ENCODE peak calls at places on chromosomes 4 and X, in four cellular contexts. U is IMR-90, N is K562, M is GM12878. B is an unnamed sample.

GRCh38 chr4:112648263-112649054 is 11.5 kb downstream of the LARP7 start:
- DNase-seq in N (no peak), M (no peak), U (peak), B (no peak)

GRCh38 chrX:130028196-130028595 is 45.8 kb downstream of the BCORL1 start:
- DNase-seq in M (no peak), U (peak), N (peak), B (peak)

GRCh38 chr4:169618286-169618685 is 2.1 kb upstream of the CLCN3 start:
- DNase-seq in N (no peak), M (no peak), U (peak), B (peak)

GRCh38 chrX:65667503-65668355 is at the start of gene MSN:
- DNase-seq in N (peak), U (peak), M (no peak), B (peak)

GRCh38 chr4:3437582-3437936 is 4.2 kb upstream of the HGFAC start:
- DNase-seq in N (no peak), M (no peak), U (no peak), B (no peak)

GRCh38 chrX:100413231-100413630 is 3.2 kb upstream of the PCDH19 start:
- DNase-seq in M (peak), N (peak), U (peak), B (peak)

GRCh38 chr4:46676364-46676763 is 232.7 kb downstream of the COX7B2 start:
- DNase-seq in U (no peak), N (no peak), M (no peak), B (no peak)

GRCh38 chr4:145731026-145731425 is 51.1 kb downstream of the C4orf51 start:
- DNase-seq in U (peak), M (no peak), N (no peak), B (no peak)

GRCh38 chr4:132646186-132646585 is 502.9 kb upstream of the PCDH10 start:
- DNase-seq in M (peak), N (no peak), U (no peak), B (no peak)

GRCh38 chrX:22063284-22063683 is 31.2 kb downstream of the PHEX start:
- DNase-seq in U (no peak), M (peak), N (peak), B (no peak)

GRCh38 chr4:41294445-41295062 is 37.8 kb downstream of the UCHL1 start:
- DNase-seq in U (no peak), N (no peak), M (no peak), B (no peak)

GRCh38 chr4:1864076-1865008 is 6.9 kb upstream of the NSD2 start:
- DNase-seq in M (no peak), N (peak), U (no peak), B (no peak)

GRCh38 chr4:1862961-1863296 is 7.0 kb upstream of the LETM1 start:
- DNase-seq in U (no peak), N (no peak), M (no peak), B (no peak)

GRCh38 chr4:1863297-1864033 is 7.5 kb upstream of the LETM1 start:
- DNase-seq in M (no peak), N (no peak), U (no peak), B (no peak)

GRCh38 chr4:1859389-1859753 is 3.4 kb upstream of the LETM1 start:
- DNase-seq in U (no peak), M (no peak), N (no peak), B (no peak)

DNA sequence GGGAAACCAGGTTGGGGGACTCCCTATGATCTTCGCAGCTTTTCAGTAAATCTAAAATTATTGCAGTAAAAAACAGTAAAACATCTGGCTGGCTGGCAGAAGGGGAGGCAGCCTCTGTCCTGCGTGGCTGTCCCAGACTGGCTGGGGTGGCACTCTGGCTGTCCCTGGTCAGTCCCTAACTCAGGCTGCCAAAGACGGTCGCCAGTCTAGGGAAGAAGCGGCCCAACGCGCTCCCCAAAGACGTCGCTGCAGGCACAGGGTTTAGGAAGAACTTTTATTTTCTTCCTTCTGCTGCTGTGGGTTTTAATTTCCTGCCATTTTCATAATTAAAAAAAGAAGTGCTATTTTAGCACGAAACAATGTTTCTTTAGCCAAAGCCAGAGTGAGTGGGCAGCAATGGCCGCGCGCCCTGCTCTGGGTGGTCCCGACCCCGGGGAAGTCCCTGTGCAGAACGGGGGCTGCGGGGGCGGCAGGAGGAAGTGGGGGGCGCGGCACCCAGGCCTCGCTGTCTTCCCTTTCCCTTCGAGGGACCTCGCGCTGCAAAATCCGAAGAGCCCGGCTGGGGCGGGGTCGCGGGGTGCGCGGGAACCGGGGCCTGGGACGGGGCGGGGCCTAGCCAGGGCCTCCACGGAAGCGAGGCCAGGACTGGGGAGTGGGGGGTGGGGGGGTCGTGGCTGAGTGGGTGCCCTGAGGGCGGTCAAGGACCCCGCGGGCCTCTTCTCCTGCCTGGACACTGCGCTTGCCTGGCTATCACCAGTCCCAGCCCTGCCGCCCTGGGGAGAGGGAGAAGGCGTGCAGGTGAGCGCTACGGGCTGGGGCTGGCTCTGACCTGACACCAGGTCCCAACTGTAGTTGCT is 6.3 kb upstream of the LETM1 start:
- DNase-seq in U (no peak), N (peak), M (no peak), B (no peak)
- H3K4me3 ChIP-seq in U (no peak), N (no peak), M (peak), B (no peak)

GRCh38 chr4:187271848-187272247 is 548.2 kb upstream of the FAT1 start:
- DNase-seq in N (no peak), M (no peak), U (no peak), B (no peak)

GRCh38 chr4:187270154-187270553 is 546.5 kb upstream of the FAT1 start:
- DNase-seq in U (no peak), M (no peak), N (no peak), B (no peak)

DNA sequence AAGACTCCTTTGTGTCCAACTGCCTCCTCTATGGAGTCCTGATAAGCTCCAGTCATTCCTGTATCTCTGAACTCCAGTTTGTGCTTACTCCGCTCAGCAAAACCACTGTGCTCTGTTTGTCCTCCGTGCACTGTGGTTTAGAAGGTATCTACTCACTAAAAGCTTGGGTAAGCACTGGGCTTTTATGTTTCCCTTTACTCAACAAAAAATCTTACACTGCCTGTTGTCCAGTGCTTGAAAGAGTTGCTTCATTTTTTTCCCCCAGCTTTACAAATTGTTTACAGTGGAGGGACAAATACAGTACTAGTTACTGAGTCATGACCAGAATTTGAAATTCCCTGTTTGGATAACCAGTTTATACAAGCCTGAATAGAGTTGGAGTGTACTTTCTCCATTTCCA is 545.3 kb upstream of the FAT1 start:
- DNase-seq in U (peak), M (no peak), N (no peak), B (no peak)
- TF ChIP-seq FOS in U (peak), M (no peak), N (no peak), B (no peak)

DNA sequence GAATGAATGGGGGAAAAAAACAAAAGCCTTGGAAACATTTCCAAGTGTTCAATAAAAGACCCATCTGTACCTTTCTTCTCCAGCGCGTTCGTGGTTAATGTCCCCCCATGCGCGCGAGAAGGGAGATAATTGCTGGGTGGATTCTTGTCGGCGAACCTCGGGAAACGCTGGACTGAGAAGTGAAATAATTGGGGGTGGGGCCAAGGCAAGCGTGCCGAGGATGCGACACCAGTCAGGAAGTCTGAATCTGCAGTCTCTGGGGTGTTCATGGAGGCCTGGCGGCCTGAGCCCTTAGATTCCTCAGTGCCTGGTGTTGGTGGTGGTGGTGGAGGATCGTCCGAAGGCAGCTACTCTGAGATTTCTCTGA is 5.3 kb upstream of the ARX start:
- DNase-seq in M (no peak), N (no peak), U (no peak), B (no peak)
- H3K4me3 ChIP-seq in M (no peak), N (no peak), U (no peak), B (no peak)

DNA sequence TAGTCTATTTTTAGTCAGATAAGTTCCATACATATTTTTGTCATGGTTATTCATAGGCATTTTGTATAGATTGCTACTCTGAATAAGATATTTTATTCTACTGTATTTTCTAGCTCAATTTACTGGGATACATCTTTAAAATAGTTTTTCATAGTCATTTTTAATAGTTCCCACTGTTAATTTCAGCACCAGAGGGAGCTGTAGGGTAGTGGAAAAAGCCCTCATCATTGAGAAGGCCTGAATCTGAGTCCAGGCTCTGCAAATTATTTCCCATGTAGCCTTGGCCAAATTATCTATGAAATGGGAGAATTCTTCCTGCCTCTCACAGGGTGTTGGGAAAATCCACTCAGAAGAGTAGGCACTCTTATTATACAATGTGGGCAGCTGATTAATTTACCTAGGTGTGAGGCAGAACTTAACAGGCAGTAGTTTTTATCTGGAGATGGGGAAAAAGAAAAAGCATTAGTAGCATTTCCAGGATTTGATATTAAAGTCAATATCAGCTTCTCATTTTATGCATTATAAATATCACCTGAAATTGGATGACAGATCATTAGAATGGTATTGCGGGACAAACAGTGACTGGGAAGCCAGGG is 102.9 kb upstream of the PAQR3 start:
- DNase-seq in U (peak), N (peak), M (no peak), B (peak)
- TF ChIP-seq FOS in U (no peak), N (no peak), M (no peak), B (no peak)

DNA sequence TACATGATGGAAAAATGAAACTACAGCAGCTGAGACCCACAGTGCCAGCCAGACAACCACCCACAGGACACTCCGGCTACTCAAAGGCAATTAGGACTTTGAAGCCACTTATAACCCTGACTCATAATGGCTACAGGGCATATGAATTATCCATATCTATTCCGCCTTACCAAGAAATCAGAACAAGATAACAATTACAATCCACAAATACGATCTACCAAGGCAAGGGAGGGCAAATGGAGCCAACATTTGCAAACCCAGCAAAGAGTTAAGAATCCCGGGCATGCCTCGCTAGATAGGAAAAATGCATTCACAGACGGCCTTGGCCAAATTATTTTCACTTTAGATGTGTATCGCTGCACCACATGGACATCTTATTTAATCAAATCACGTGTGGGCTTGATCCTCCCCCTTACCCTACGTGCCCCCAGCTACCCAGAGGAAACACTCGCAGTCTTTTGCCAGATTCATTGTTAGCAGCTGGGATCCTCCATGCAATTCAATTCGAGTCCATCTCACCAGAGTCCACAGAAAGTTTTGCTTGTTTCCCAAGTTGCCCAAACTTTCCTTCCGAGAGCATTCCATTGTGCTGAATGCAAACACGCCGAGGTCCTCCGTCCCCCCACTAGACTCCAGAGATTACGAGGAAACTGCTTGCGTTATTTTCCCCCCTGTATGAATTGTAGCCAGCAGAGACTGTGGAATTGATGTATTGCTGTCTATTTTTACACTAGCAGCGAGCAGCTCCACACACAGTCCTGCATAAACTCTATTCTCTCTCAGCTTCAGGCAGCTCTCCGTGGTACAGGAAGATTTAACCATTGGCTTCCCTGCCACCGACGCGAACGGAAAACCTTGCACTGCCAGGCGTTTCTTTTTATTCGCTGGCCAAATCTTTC is 1.2 kb downstream of the PPARGC1A start:
- DNase-seq in U (peak), N (no peak), M (no peak), B (no peak)
- H3K4me3 ChIP-seq in U (peak), N (no peak), M (no peak), B (no peak)

GRCh38 chr4:128159967-128160366 is 98.9 kb downstream of the LARP1B start:
- DNase-seq in N (no peak), M (no peak), U (peak), B (peak)

GRCh38 chr4:128162434-128162833 is 101.3 kb downstream of the LARP1B start:
- DNase-seq in U (peak), N (no peak), M (no peak), B (peak)

GRCh38 chr4:128161138-128161537 is 100.0 kb downstream of the LARP1B start:
- DNase-seq in N (no peak), M (no peak), U (no peak), B (peak)

GRCh38 chr4:128166982-128167381 is 105.9 kb downstream of the LARP1B start:
- DNase-seq in N (no peak), M (no peak), U (no peak), B (peak)

GRCh38 chr4:128163177-128164117 is 102.3 kb downstream of the LARP1B start:
- DNase-seq in U (peak), N (no peak), M (no peak), B (peak)
- TF ChIP-seq FOS in U (peak), N (no peak), M (no peak), B (peak)

GRCh38 chrX:120486786-120487185 is 17.7 kb upstream of the LAMP2 start:
- DNase-seq in U (no peak), N (no peak), M (no peak), B (peak)
- H3K4me3 ChIP-seq in U (no peak), N (no peak), M (no peak), B (no peak)

GRCh38 chr4:7073526-7074390 is 5.9 kb upstream of the GRPEL1 start:
- DNase-seq in N (peak), U (peak), M (no peak), B (peak)
- TF ChIP-seq FOS in N (peak), U (no peak), M (no peak), B (no peak)